ENCODE peak calls at places on chromosome 5, in five cellular contexts. One of them, this sample, is unnamed.

GRCh38 chr5:67082941-67083340 is 113.7 kb downstream of the CD180 start:
- DNase-seq in myocyte: no peak
- DNase-seq in choroid plexus epithelial cell: no peak
- DNase-seq in MV-4-11: no peak
- DNase-seq in activated T-cell treated with anti-CD3 and anti-CD28 coated beads for 48 hours: no peak
- DNase-seq in this sample: no peak

GRCh38 chr5:36363101-36363500 is 61.4 kb upstream of the RANBP3L start:
- DNase-seq in myocyte: peak
- DNase-seq in choroid plexus epithelial cell: peak
- DNase-seq in MV-4-11: no peak
- DNase-seq in activated T-cell treated with anti-CD3 and anti-CD28 coated beads for 48 hours: no peak
- DNase-seq in this sample: no peak

GRCh38 chr5:97986069-97986468 is 787.4 kb upstream of the RGMB start:
- DNase-seq in myocyte: peak
- DNase-seq in choroid plexus epithelial cell: peak
- DNase-seq in MV-4-11: no peak
- DNase-seq in activated T-cell treated with anti-CD3 and anti-CD28 coated beads for 48 hours: no peak
- DNase-seq in this sample: no peak

GRCh38 chr5:139146809-139147742 is 51.1 kb downstream of the SIL1 start:
- DNase-seq in myocyte: peak
- DNase-seq in choroid plexus epithelial cell: peak
- DNase-seq in MV-4-11: no peak
- DNase-seq in activated T-cell treated with anti-CD3 and anti-CD28 coated beads for 48 hours: no peak
- DNase-seq in this sample: no peak

GRCh38 chr5:154461531-154461930 is 15.7 kb downstream of the SAP30L start:
- DNase-seq in myocyte: no peak
- DNase-seq in choroid plexus epithelial cell: peak
- DNase-seq in MV-4-11: no peak
- DNase-seq in activated T-cell treated with anti-CD3 and anti-CD28 coated beads for 48 hours: no peak
- DNase-seq in this sample: no peak

GRCh38 chr5:36704131-36704530 is 97.7 kb downstream of the SLC1A3 start:
- DNase-seq in myocyte: no peak
- DNase-seq in choroid plexus epithelial cell: no peak
- DNase-seq in MV-4-11: no peak
- DNase-seq in activated T-cell treated with anti-CD3 and anti-CD28 coated beads for 48 hours: no peak
- DNase-seq in this sample: no peak

GRCh38 chr5:14457475-14457874 is 124.1 kb upstream of the OTULINL start:
- DNase-seq in myocyte: peak
- DNase-seq in choroid plexus epithelial cell: no peak
- DNase-seq in MV-4-11: no peak
- DNase-seq in activated T-cell treated with anti-CD3 and anti-CD28 coated beads for 48 hours: no peak
- DNase-seq in this sample: no peak

GRCh38 chr5:54644226-54644625 is 126.7 kb downstream of the SNX18 start:
- DNase-seq in myocyte: peak
- DNase-seq in choroid plexus epithelial cell: peak
- DNase-seq in MV-4-11: no peak
- DNase-seq in activated T-cell treated with anti-CD3 and anti-CD28 coated beads for 48 hours: no peak
- DNase-seq in this sample: peak

GRCh38 chr5:16446993-16447392 is 18.6 kb downstream of the ZNF622 start:
- DNase-seq in myocyte: peak
- DNase-seq in choroid plexus epithelial cell: no peak
- DNase-seq in MV-4-11: no peak
- DNase-seq in activated T-cell treated with anti-CD3 and anti-CD28 coated beads for 48 hours: no peak
- DNase-seq in this sample: no peak

GRCh38 chr5:67842806-67843205 is 372.8 kb upstream of the PIK3R1 start:
- DNase-seq in myocyte: peak
- DNase-seq in choroid plexus epithelial cell: peak
- DNase-seq in MV-4-11: no peak
- DNase-seq in activated T-cell treated with anti-CD3 and anti-CD28 coated beads for 48 hours: no peak
- DNase-seq in this sample: no peak

GRCh38 chr5:60594715-60595114 is 105.3 kb downstream of the DEPDC1B start:
- DNase-seq in myocyte: no peak
- DNase-seq in choroid plexus epithelial cell: no peak
- DNase-seq in MV-4-11: no peak
- DNase-seq in activated T-cell treated with anti-CD3 and anti-CD28 coated beads for 48 hours: no peak
- DNase-seq in this sample: no peak

GRCh38 chr5:143913008-143913752 is 101.2 kb downstream of the HMHB1 start:
- DNase-seq in myocyte: no peak
- DNase-seq in choroid plexus epithelial cell: peak
- DNase-seq in MV-4-11: no peak
- DNase-seq in activated T-cell treated with anti-CD3 and anti-CD28 coated beads for 48 hours: no peak
- DNase-seq in this sample: no peak

GRCh38 chr5:81132381-81132780 is 100.7 kb upstream of the CKMT2 start:
- DNase-seq in myocyte: no peak
- DNase-seq in choroid plexus epithelial cell: no peak
- DNase-seq in MV-4-11: no peak
- DNase-seq in activated T-cell treated with anti-CD3 and anti-CD28 coated beads for 48 hours: no peak
- DNase-seq in this sample: no peak

GRCh38 chr5:142421158-142421617 is 96.4 kb upstream of the SPRY4 start:
- DNase-seq in myocyte: no peak
- DNase-seq in choroid plexus epithelial cell: no peak
- DNase-seq in MV-4-11: no peak
- DNase-seq in activated T-cell treated with anti-CD3 and anti-CD28 coated beads for 48 hours: no peak
- DNase-seq in this sample: no peak

GRCh38 chr5:67214036-67214435 is 17.4 kb upstream of the CD180 start:
- DNase-seq in myocyte: no peak
- DNase-seq in choroid plexus epithelial cell: peak
- DNase-seq in MV-4-11: no peak
- DNase-seq in activated T-cell treated with anti-CD3 and anti-CD28 coated beads for 48 hours: no peak
- DNase-seq in this sample: no peak

GRCh38 chr5:58266402-58266801 is 193.5 kb downstream of the PLK2 start:
- DNase-seq in myocyte: no peak
- DNase-seq in choroid plexus epithelial cell: peak
- DNase-seq in MV-4-11: no peak
- DNase-seq in activated T-cell treated with anti-CD3 and anti-CD28 coated beads for 48 hours: no peak
- DNase-seq in this sample: no peak

GRCh38 chr5:106269252-106269843 is 1401.4 kb downstream of the EFNA5 start:
- DNase-seq in myocyte: peak
- DNase-seq in choroid plexus epithelial cell: peak
- DNase-seq in MV-4-11: no peak
- DNase-seq in activated T-cell treated with anti-CD3 and anti-CD28 coated beads for 48 hours: no peak
- DNase-seq in this sample: no peak

GRCh38 chr5:166188482-166188881 is 2103.0 kb upstream of the WWC1 start:
- DNase-seq in myocyte: no peak
- DNase-seq in choroid plexus epithelial cell: no peak
- DNase-seq in MV-4-11: no peak
- DNase-seq in activated T-cell treated with anti-CD3 and anti-CD28 coated beads for 48 hours: no peak
- DNase-seq in this sample: no peak

GRCh38 chr5:61019642-61020041 is 74.6 kb downstream of the NDUFAF2 start:
- DNase-seq in myocyte: no peak
- DNase-seq in choroid plexus epithelial cell: peak
- DNase-seq in MV-4-11: no peak
- DNase-seq in activated T-cell treated with anti-CD3 and anti-CD28 coated beads for 48 hours: no peak
- DNase-seq in this sample: no peak

GRCh38 chr5:122434120-122434519 is 122.1 kb downstream of the SNCAIP start:
- DNase-seq in myocyte: no peak
- DNase-seq in choroid plexus epithelial cell: no peak
- DNase-seq in MV-4-11: no peak
- DNase-seq in activated T-cell treated with anti-CD3 and anti-CD28 coated beads for 48 hours: no peak
- DNase-seq in this sample: no peak

GRCh38 chr5:138245717-138246116 is 28.7 kb downstream of the GFRA3 start:
- DNase-seq in myocyte: peak
- DNase-seq in choroid plexus epithelial cell: no peak
- DNase-seq in MV-4-11: no peak
- DNase-seq in activated T-cell treated with anti-CD3 and anti-CD28 coated beads for 48 hours: no peak
- DNase-seq in this sample: no peak

GRCh38 chr5:78433972-78434371 is 73.6 kb downstream of the SCAMP1 start:
- DNase-seq in myocyte: no peak
- DNase-seq in choroid plexus epithelial cell: no peak
- DNase-seq in MV-4-11: no peak
- DNase-seq in activated T-cell treated with anti-CD3 and anti-CD28 coated beads for 48 hours: no peak
- DNase-seq in this sample: no peak

GRCh38 chr5:109324941-109325340 is 84.8 kb downstream of the PJA2 start:
- DNase-seq in myocyte: no peak
- DNase-seq in choroid plexus epithelial cell: no peak
- DNase-seq in MV-4-11: peak
- DNase-seq in activated T-cell treated with anti-CD3 and anti-CD28 coated beads for 48 hours: no peak
- DNase-seq in this sample: no peak

GRCh38 chr5:153489611-153490010 is 859 bp upstream of the GRIA1 start:
- DNase-seq in myocyte: no peak
- DNase-seq in choroid plexus epithelial cell: no peak
- DNase-seq in MV-4-11: no peak
- DNase-seq in activated T-cell treated with anti-CD3 and anti-CD28 coated beads for 48 hours: no peak
- DNase-seq in this sample: no peak

GRCh38 chr5:88661870-88662207 is 221.1 kb downstream of the MEF2C start:
- DNase-seq in myocyte: no peak
- DNase-seq in choroid plexus epithelial cell: no peak
- DNase-seq in MV-4-11: no peak
- DNase-seq in activated T-cell treated with anti-CD3 and anti-CD28 coated beads for 48 hours: no peak
- DNase-seq in this sample: no peak

GRCh38 chr5:179755022-179755421 is 22.4 kb downstream of the MAML1 start:
- DNase-seq in myocyte: no peak
- DNase-seq in choroid plexus epithelial cell: peak
- DNase-seq in MV-4-11: no peak
- DNase-seq in activated T-cell treated with anti-CD3 and anti-CD28 coated beads for 48 hours: no peak
- DNase-seq in this sample: no peak

GRCh38 chr5:138541511-138541910 is 1.5 kb downstream of the ETF1 start:
- DNase-seq in myocyte: no peak
- DNase-seq in choroid plexus epithelial cell: peak
- DNase-seq in MV-4-11: no peak
- DNase-seq in activated T-cell treated with anti-CD3 and anti-CD28 coated beads for 48 hours: no peak
- DNase-seq in this sample: no peak

GRCh38 chr5:96753017-96753397 is 54.7 kb downstream of the ERAP1 start:
- DNase-seq in myocyte: no peak
- DNase-seq in choroid plexus epithelial cell: no peak
- DNase-seq in MV-4-11: no peak
- DNase-seq in activated T-cell treated with anti-CD3 and anti-CD28 coated beads for 48 hours: no peak
- DNase-seq in this sample: no peak

GRCh38 chr5:30324083-30324482 is 869.4 kb upstream of the CDH6 start:
- DNase-seq in myocyte: peak
- DNase-seq in choroid plexus epithelial cell: peak
- DNase-seq in MV-4-11: no peak
- DNase-seq in activated T-cell treated with anti-CD3 and anti-CD28 coated beads for 48 hours: no peak
- DNase-seq in this sample: no peak